ENCODE peak calls at places on chromosomes 1 and 21, in five cellular contexts. S is ovary, Y is ascending aorta, Q is tibial nerve, N is prostate gland. G is an unnamed sample.
A peak's percentile ranks its signal among the peaks of the same experiment; 100 is the strongest.

GRCh38 chr1:82160036-82160435 is 359.3 kb downstream of the ADGRL2 start:
- DNase-seq in S (no peak), Y (no peak), Q (no peak), N (no peak), G (no peak)

GRCh38 chr1:61348025-61348665 is 265.8 kb downstream of the NFIA start:
- DNase-seq in S (no peak), Y (no peak), Q (no peak), N (no peak), G (no peak)

GRCh38 chr1:157227700-157228099 is 89.5 kb upstream of the ETV3 start:
- DNase-seq in S (no peak), Y (no peak), Q (no peak), N (no peak), G (no peak)

GRCh38 chr1:98203461-98203860 is 282.6 kb upstream of the DPYD start:
- DNase-seq in S (no peak), Y (no peak), Q (no peak), N (no peak), G (no peak)

GRCh38 chr1:6359568-6360496 is 33.7 kb downstream of the ACOT7 start:
- DNase-seq in S (peak; percentile 80), Y (peak; percentile 46), Q (no peak), N (peak; percentile 56), G (no peak)

GRCh38 chr1:6257541-6258069 is 3.3 kb downstream of the GPR153 start:
- DNase-seq in S (no peak), Y (no peak), Q (no peak), N (no peak), G (no peak)

GRCh38 chr21:46116846-46117585 is 19.1 kb downstream of the COL6A2 start:
- DNase-seq in S (peak; percentile 9), Y (peak; percentile 5), Q (peak; percentile 12), N (no peak), G (no peak)

GRCh38 chr1:38009088-38009840 is 3.3 kb upstream of the UTP11 start:
- DNase-seq in S (no peak), Y (no peak), Q (no peak), N (no peak), G (no peak)

GRCh38 chr1:152182431-152182830 is 23.4 kb upstream of the RPTN start:
- DNase-seq in S (no peak), Y (no peak), Q (no peak), N (no peak), G (no peak)

GRCh38 chr1:167629681-167630567 is at the start of gene RCSD1:
- DNase-seq in S (no peak), Y (no peak), Q (no peak), N (no peak), G (no peak)

GRCh38 chr1:5926686-5927435 is 65.4 kb downstream of the NPHP4 start:
- DNase-seq in S (no peak), Y (no peak), Q (no peak), N (no peak), G (peak; percentile 14)

GRCh38 chr1:12547586-12548225 is 70.3 kb downstream of the DHRS3 start:
- DNase-seq in S (no peak), Y (no peak), Q (no peak), N (no peak), G (no peak)

GRCh38 chr1:21935891-21936365 is 1.2 kb downstream of the HSPG2 start:
- DNase-seq in S (no peak), Y (no peak), Q (no peak), N (no peak), G (no peak)

GRCh38 chr1:21935393-21935804 is 1.7 kb downstream of the HSPG2 start:
- DNase-seq in S (no peak), Y (no peak), Q (no peak), N (no peak), G (no peak)

GRCh38 chr1:21932127-21932526 is 5.0 kb downstream of the HSPG2 start:
- DNase-seq in S (no peak), Y (no peak), Q (no peak), N (no peak), G (no peak)

GRCh38 chr1:21931171-21932093 is 5.7 kb downstream of the HSPG2 start:
- DNase-seq in S (peak; percentile 72), Y (peak; percentile 57), Q (peak; percentile 72), N (no peak), G (no peak)

GRCh38 chr1:21933397-21934248 is 3.5 kb downstream of the HSPG2 start:
- DNase-seq in S (peak; percentile 67), Y (no peak), Q (no peak), N (peak; percentile 87), G (no peak)
- H3K4me1 ChIP-seq in S (peaks cover 28% of the 10 kb centered on the region), Y (peaks cover 63% of the 10 kb centered on the region), Q (peaks cover 12% of the 10 kb centered on the region), N (peaks cover 6% of the 10 kb centered on the region), G (peaks cover 27% of the 10 kb centered on the region)

GRCh38 chr1:65955071-65955470 is 162.4 kb downstream of the PDE4B start:
- DNase-seq in S (no peak), Y (no peak), Q (no peak), N (no peak), G (no peak)
- H3K27ac ChIP-seq in S (no peak overlapping the region), Y (no peak overlapping the region), Q (no peak overlapping the region), N (no peak overlapping the region), G (peak overlapping the region; percentile 44)

DNA sequence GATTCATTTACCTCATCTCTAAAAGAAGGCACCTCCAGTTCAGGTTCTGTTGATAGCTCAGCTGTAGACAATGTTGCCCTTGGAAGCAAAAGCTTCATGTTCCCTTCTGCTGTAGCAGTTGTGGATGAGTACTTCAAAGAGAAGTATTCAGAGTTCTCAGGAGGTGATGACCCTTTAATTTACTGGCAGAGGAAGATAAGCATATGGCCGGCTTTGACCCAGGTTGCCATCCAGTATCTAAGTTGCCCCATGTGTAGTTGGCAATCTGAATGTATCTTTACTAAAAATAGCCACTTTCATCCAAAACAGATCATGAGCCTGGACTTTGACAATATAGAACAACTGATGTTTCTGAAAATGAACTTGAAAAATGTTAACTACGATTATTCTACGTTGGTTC is 4.6 kb downstream of the ZBED6 start:
- DNase-seq in S (no peak), Y (no peak), Q (no peak), N (no peak), G (no peak)
- H3K4me1 ChIP-seq in S (peaks cover 23% of the 10 kb centered on the region), Y (peaks cover 41% of the 10 kb centered on the region), Q (no peaks in the 10 kb centered on the region), N (peaks cover 10% of the 10 kb centered on the region), G (peaks cover 9% of the 10 kb centered on the region)

GRCh38 chr1:47778280-47778679 is 218.9 kb downstream of the TRABD2B start:
- DNase-seq in S (no peak), Y (no peak), Q (no peak), N (no peak), G (no peak)

GRCh38 chr1:47774986-47775834 is 222.0 kb downstream of the TRABD2B start:
- DNase-seq in S (no peak), Y (no peak), Q (no peak), N (no peak), G (no peak)

GRCh38 chr1:47779613-47780012 is 217.6 kb downstream of the TRABD2B start:
- DNase-seq in S (no peak), Y (no peak), Q (no peak), N (no peak), G (no peak)

GRCh38 chr1:47777322-47777721 is 219.9 kb downstream of the TRABD2B start:
- DNase-seq in S (no peak), Y (no peak), Q (no peak), N (no peak), G (no peak)

GRCh38 chr1:47776554-47777156 is 220.5 kb downstream of the TRABD2B start:
- DNase-seq in S (no peak), Y (no peak), Q (no peak), N (no peak), G (no peak)
- H3K27ac ChIP-seq in S (no peak overlapping the region), Y (no peak overlapping the region), Q (no peak overlapping the region), N (no peak overlapping the region), G (no peak overlapping the region)

GRCh38 chr1:11283148-11283547 is 10.2 kb downstream of the UBIAD1 start:
- DNase-seq in S (no peak), Y (no peak), Q (no peak), N (no peak), G (no peak)

GRCh38 chr1:11284784-11285183 is 11.8 kb downstream of the UBIAD1 start:
- DNase-seq in S (no peak), Y (no peak), Q (no peak), N (no peak), G (no peak)

GRCh38 chr1:11289064-11289463 is 16.1 kb downstream of the UBIAD1 start:
- DNase-seq in S (no peak), Y (no peak), Q (no peak), N (no peak), G (no peak)

GRCh38 chr1:11286735-11287410 is 13.9 kb downstream of the UBIAD1 start:
- DNase-seq in S (no peak), Y (no peak), Q (no peak), N (no peak), G (no peak)

DNA sequence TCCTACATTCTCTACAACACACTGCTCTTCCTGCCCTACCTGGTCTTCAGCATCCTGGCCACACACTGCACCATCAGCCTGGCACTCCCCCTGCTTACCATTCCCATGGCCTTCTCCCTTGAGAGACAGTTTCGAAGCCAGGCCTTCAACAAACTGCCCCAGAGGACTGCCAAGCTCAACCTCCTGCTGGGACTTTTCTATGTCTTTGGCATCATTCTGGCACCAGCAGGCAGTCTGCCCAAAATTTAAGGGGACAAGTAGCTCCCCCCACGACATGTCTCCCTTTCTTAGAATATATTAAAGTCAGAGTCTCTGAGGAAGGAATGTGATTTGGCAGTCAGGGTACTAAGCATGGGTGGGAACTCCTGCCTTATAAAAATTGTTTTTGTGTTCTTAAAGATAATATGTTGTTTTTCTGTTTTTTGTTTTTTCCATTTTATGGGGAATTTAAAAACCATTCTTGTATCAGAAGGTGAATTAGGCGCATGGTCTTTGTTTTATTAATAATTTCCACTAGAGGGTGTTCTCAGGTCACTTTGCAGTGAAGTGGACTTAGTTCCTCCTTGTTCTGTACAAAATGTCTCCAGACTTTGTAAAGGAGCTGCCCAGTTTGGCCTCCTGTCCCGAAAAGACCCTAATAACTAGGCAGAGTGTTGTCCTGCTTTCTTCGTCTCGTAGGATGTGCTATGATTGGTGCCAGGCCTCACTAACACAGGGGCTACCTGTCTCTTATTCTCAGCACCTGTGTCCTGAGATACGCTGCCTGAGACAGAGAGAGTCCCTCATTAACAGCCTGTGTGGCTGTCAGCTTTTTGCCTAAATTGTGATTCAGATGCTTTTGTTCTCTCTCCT is 13.1 kb downstream of the UBIAD1 start:
- DNase-seq in S (no peak), Y (no peak), Q (no peak), N (no peak), G (no peak)
- H3K4me1 ChIP-seq in S (no peaks in the 10 kb centered on the region), Y (peaks cover 5% of the 10 kb centered on the region), Q (no peaks in the 10 kb centered on the region), N (no peaks in the 10 kb centered on the region), G (no peaks in the 10 kb centered on the region)

DNA sequence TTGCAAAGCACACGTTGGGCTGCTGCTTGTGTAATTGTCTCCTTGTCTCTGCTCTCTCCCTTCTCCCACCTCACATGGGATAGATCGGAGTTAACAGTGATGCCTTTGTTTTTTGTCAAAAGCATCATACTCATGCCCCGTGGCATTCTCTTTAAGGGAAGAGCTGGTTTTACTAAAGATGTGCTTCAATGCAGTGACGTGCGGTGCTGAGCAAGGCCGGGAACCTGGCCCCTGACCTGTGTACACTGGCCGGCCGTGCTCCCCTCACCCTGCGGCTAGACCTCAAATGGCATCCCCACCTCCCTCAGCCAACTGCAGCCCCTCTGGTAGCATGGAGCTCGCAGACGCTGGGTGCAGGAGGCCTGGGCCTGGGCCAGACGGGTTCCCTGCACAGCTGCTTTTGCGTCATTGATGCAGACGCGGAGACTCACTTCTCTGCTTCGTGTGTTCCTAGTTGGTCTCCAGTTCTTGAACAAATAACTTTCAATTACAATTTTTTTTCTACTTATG is 19.9 kb downstream of the AGPAT3 start:
- DNase-seq in S (no peak), Y (no peak), Q (no peak), N (no peak), G (no peak)
- H3K27ac ChIP-seq in S (no peak overlapping the region), Y (no peak overlapping the region), Q (peak overlapping the region; percentile 75), N (no peak overlapping the region), G (peak overlapping the region; percentile 53)

GRCh38 chr21:33909756-33910155 is 5.8 kb downstream of the ATP5PO start:
- DNase-seq in S (no peak), Y (no peak), Q (no peak), N (no peak), G (no peak)
- H3K4me1 ChIP-seq in S (peaks cover 2% of the 10 kb centered on the region), Y (peaks cover 12% of the 10 kb centered on the region), Q (no peaks in the 10 kb centered on the region), N (no peaks in the 10 kb centered on the region), G (no peaks in the 10 kb centered on the region)

GRCh38 chr1:3377604-3378279 is 76.7 kb upstream of the ARHGEF16 start:
- DNase-seq in S (no peak), Y (no peak), Q (no peak), N (no peak), G (no peak)
- H3K27ac ChIP-seq in S (no peak overlapping the region), Y (peak overlapping the region; percentile 55), Q (no peak overlapping the region), N (no peak overlapping the region), G (no peak overlapping the region)